ENCODE peak calls at places on chromosomes 7 and 10, in ten cellular contexts. H is Panc1; V is IMR-90; A is AG10803; N is mammary epithelial cell; E is A673; R is naive thymus-derived CD4-positive, alpha-beta T cell; P is GM12865; T is endodermal cell; L is adrenal gland. O is an unnamed sample.

GRCh38 chr10:27884185-27884630 is 114.7 kb downstream of the ODAD2 start:
- DNase-seq in A (no peak), N (no peak), P (no peak), H (no peak), L (no peak), V (no peak), T (no peak), E (peak), R (no peak), O (no peak)

GRCh38 chr7:99139031-99139430 is 4.9 kb downstream of the SMURF1 start:
- DNase-seq in P (no peak), L (no peak), A (peak), H (no peak), E (no peak), R (no peak), T (no peak), N (peak), V (peak), O (no peak)

GRCh38 chr10:63430091-63430998 is 35.4 kb downstream of the JMJD1C start:
- DNase-seq in R (no peak), V (peak), T (peak), H (no peak), N (peak), A (peak), L (peak), E (peak), P (no peak), O (no peak)

GRCh38 chr10:132845780-132846595 is 60.0 kb upstream of the NKX6-2 start:
- DNase-seq in P (no peak), A (no peak), N (no peak), R (no peak), V (no peak), H (no peak), T (peak), E (no peak), L (no peak), O (no peak)

GRCh38 chr7:69919712-69920111 is 321.4 kb downstream of the AUTS2 start:
- DNase-seq in A (no peak), T (no peak), V (no peak), E (no peak), N (no peak), L (no peak), R (no peak), H (no peak), P (no peak), O (no peak)

GRCh38 chr7:154794147-154794780 is 208.7 kb downstream of the PAXIP1 start:
- DNase-seq in N (peak), L (no peak), E (peak), R (no peak), A (no peak), H (no peak), P (peak), V (no peak), T (peak), O (no peak)

GRCh38 chr10:82221750-82222149 is 346.8 kb downstream of the NRG3 start:
- DNase-seq in H (no peak), T (peak), E (no peak), N (peak), V (no peak), R (no peak), A (no peak), L (no peak), P (no peak), O (no peak)

GRCh38 chr7:112898432-112899290 is 108.5 kb upstream of the TMEM168 start:
- DNase-seq in R (peak), N (peak), T (peak), E (peak), V (peak), P (peak), H (peak), L (peak), A (peak), O (peak)

GRCh38 chr7:151080091-151080521 is 503 bp downstream of the FASTK start:
- DNase-seq in P (no peak), V (no peak), H (no peak), L (no peak), E (no peak), N (peak), A (no peak), T (peak), R (no peak), O (no peak)

GRCh38 chr10:88437411-88437810 is 145.7 kb downstream of the RNLS start:
- DNase-seq in P (no peak), L (no peak), H (no peak), V (no peak), A (no peak), E (no peak), R (no peak), T (no peak), N (peak), O (no peak)

GRCh38 chr10:87092861-87093460 is 1.7 kb downstream of the GLUD1 start:
- DNase-seq in T (peak), L (no peak), R (no peak), V (peak), N (peak), H (no peak), E (peak), A (peak), P (peak), O (no peak)

GRCh38 chr10:21202766-21203457 is 305.8 kb upstream of the NEBL start:
- DNase-seq in A (peak), V (no peak), L (no peak), N (no peak), H (no peak), E (no peak), T (no peak), P (no peak), R (no peak), O (no peak)

GRCh38 chr10:33893502-33893901 is 559.0 kb upstream of the NRP1 start:
- DNase-seq in T (no peak), P (no peak), H (no peak), L (no peak), A (no peak), N (no peak), V (no peak), E (no peak), R (no peak), O (no peak)

GRCh38 chr7:64602086-64602485 is 39.2 kb upstream of the ZNF680 start:
- DNase-seq in N (no peak), E (no peak), H (no peak), P (no peak), L (no peak), T (no peak), A (peak), R (no peak), V (peak), O (no peak)

GRCh38 chr10:27072436-27073114 is 27.7 kb downstream of the ANKRD26 start:
- DNase-seq in T (peak), N (no peak), H (no peak), V (no peak), A (no peak), E (peak), R (no peak), L (no peak), P (no peak), O (peak)

GRCh38 chr10:87925570-87925969 is 62.1 kb downstream of the PTEN start:
- DNase-seq in P (no peak), T (no peak), L (no peak), E (peak), V (no peak), R (no peak), N (peak), H (no peak), A (no peak), O (no peak)

GRCh38 chr7:49333180-49333881 is 409.0 kb downstream of the CDC14C start:
- DNase-seq in P (peak), E (no peak), T (no peak), H (no peak), V (no peak), N (no peak), L (no peak), R (no peak), A (no peak), O (no peak)

GRCh38 chr10:103193820-103194529 is 903 bp upstream of the NT5C2 start:
- DNase-seq in R (no peak), T (peak), H (no peak), P (peak), E (no peak), L (peak), V (peak), A (peak), N (no peak), O (no peak)

GRCh38 chr7:28207486-28208158 is 27.0 kb upstream of the JAZF1 start:
- DNase-seq in R (no peak), P (peak), A (no peak), H (no peak), L (no peak), N (peak), T (no peak), E (no peak), V (no peak), O (no peak)

GRCh38 chr7:917255-918117 is 37.0 kb downstream of the ADAP1 start:
- DNase-seq in R (no peak), L (no peak), H (no peak), E (no peak), N (no peak), T (no peak), P (no peak), V (no peak), A (no peak), O (no peak)

GRCh38 chr7:146826338-146826737 is 709.7 kb downstream of the CNTNAP2 start:
- DNase-seq in L (no peak), V (no peak), N (no peak), R (no peak), H (no peak), A (no peak), T (peak), P (no peak), E (no peak), O (no peak)

GRCh38 chr10:88728107-88728763 is 22.2 kb downstream of the LIPK start:
- DNase-seq in V (no peak), P (peak), R (no peak), L (peak), A (no peak), T (peak), H (no peak), E (peak), N (peak), O (peak)

GRCh38 chr7:77537136-77537594 is at the start of gene PTPN12:
- DNase-seq in N (no peak), A (no peak), H (no peak), R (no peak), V (no peak), L (peak), P (no peak), T (no peak), E (no peak), O (no peak)

GRCh38 chr7:41238851-41239331 is 464.0 kb downstream of the INHBA start:
- DNase-seq in A (peak), R (no peak), E (peak), N (peak), P (no peak), L (no peak), V (peak), H (no peak), T (no peak), O (no peak)

GRCh38 chr10:114239117-114239993 is at the start of gene VWA2:
- DNase-seq in H (no peak), V (no peak), A (no peak), L (no peak), T (peak), E (no peak), N (no peak), P (peak), R (no peak), O (peak)
- H3K4me3 ChIP-seq in H (peak), V (no peak), A (no peak), L (no peak), T (peak), E (peak), N (peak), P (peak), R (no peak), O (peak)

GRCh38 chr7:5652829-5653228 is 128.6 kb downstream of the RNF216 start:
- DNase-seq in H (no peak), R (no peak), P (no peak), T (no peak), L (no peak), N (no peak), V (no peak), A (no peak), E (no peak), O (no peak)
- H3K4me3 ChIP-seq in H (no peak), R (no peak), P (no peak), T (no peak), L (no peak), N (no peak), V (no peak), A (no peak), E (no peak), O (no peak)

GRCh38 chr10:45653454-45653853 is 19.1 kb downstream of the ZFAND4 start:
- DNase-seq in H (no peak), R (no peak), T (no peak), N (no peak), V (no peak), P (peak), E (no peak), L (no peak), A (no peak), O (no peak)

GRCh38 chr10:45649296-45649695 is 23.3 kb downstream of the ZFAND4 start:
- DNase-seq in V (no peak), H (no peak), A (no peak), L (no peak), N (no peak), T (no peak), P (no peak), E (no peak), R (no peak), O (no peak)

GRCh38 chr10:45657033-45657926 is 15.3 kb downstream of the ZFAND4 start:
- DNase-seq in R (no peak), N (no peak), L (no peak), H (no peak), E (no peak), A (no peak), P (no peak), V (no peak), T (no peak), O (no peak)

GRCh38 chr10:45655219-45655618 is 17.4 kb downstream of the ZFAND4 start:
- DNase-seq in T (no peak), N (no peak), H (no peak), A (no peak), L (no peak), P (no peak), V (no peak), R (no peak), E (no peak), O (no peak)

GRCh38 chr10:45652511-45652910 is 20.1 kb downstream of the ZFAND4 start:
- DNase-seq in V (no peak), T (no peak), A (no peak), R (no peak), P (no peak), E (no peak), N (no peak), H (no peak), L (no peak), O (no peak)
- H3K4me3 ChIP-seq in V (no peak), T (no peak), A (no peak), R (no peak), P (no peak), E (no peak), N (no peak), H (no peak), L (no peak), O (no peak)

DNA sequence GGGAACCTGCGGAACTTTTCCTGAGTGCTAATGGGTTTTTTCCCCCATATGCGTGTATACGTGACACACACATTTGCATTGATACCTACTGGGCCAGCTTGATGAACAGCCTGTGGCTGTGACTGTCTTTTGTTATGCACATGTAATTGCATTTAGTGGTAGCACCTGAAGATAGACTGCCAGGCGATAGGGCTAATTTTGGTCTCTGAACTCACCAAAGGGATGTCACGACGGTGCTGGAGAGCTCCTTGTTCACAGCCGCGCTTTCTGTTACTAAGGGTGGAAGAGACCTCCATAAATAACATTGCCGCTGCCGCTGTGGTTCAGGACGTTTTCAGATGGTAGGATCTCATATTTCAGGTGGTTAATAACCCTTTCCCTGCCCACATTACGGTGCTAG is 133.2 kb downstream of the CAMK1D start:
- DNase-seq in R (no peak), A (no peak), N (no peak), V (no peak), P (no peak), L (no peak), E (no peak), H (no peak), T (peak), O (no peak)
- H3K4me3 ChIP-seq in R (no peak), A (no peak), N (no peak), V (no peak), P (no peak), L (no peak), E (no peak), H (no peak), T (no peak), O (no peak)

GRCh38 chr10:43402176-43402575 is 6.8 kb downstream of the HNRNPF start:
- DNase-seq in T (no peak), N (no peak), A (no peak), H (no peak), R (no peak), P (no peak), V (no peak), L (no peak), E (no peak), O (no peak)
- H3K4me3 ChIP-seq in T (peak), N (no peak), A (no peak), H (no peak), R (no peak), P (peak), V (no peak), L (no peak), E (no peak), O (no peak)

GRCh38 chr7:4797858-4798705 is 22.7 kb downstream of the AP5Z1 start:
- DNase-seq in L (no peak), P (peak), N (no peak), T (peak), R (peak), V (peak), E (peak), A (peak), H (peak), O (peak)
- H3K4me3 ChIP-seq in L (no peak), P (no peak), N (no peak), T (no peak), R (no peak), V (no peak), E (no peak), A (no peak), H (no peak), O (no peak)

DNA sequence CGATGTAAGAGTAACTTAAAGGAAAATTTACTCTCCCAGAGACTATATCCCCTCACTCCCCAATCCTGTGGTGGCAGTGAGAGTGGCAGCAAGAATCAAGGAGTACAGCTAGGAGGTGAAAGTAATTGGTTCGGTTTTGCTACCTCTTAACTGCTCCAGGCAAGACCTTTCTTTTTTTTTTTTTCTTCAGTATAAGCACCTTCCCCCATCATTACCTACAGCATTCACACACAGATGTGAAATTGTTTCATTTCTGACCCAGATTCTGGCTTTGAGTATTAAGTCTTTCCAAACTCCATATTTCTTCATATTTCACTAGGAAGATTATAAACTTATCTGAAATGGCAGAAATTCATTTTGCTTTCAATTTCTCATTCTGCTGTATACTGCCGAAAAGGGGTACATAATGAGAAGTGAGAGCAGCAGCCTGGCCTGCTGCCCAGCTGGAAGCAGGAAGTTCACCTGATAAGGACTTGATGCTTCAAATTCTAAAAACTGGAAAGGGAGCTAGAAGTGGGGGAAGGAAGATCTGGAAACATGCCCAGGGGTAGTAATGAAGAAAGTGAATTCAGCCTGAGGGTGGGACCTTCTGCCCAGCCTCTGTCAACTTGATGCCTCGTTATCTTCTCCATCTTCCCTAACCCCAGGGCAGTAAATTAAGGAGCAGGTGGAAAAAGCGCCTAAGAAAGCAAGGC is 69.5 kb downstream of the ARMH3 start:
- DNase-seq in H (no peak), A (no peak), N (no peak), L (peak), T (no peak), R (no peak), E (no peak), P (peak), V (no peak), O (no peak)
- H3K4me3 ChIP-seq in H (no peak), A (no peak), N (no peak), L (no peak), T (no peak), R (no peak), E (no peak), P (peak), V (no peak), O (no peak)

GRCh38 chr10:13347235-13348156 is 597 bp downstream of the SEPHS1 start:
- DNase-seq in E (peak), N (peak), P (peak), R (peak), H (no peak), V (peak), A (peak), T (peak), L (peak), O (no peak)
- H3K4me3 ChIP-seq in E (peak), N (peak), P (peak), R (peak), H (peak), V (peak), A (peak), T (peak), L (peak), O (peak)

DNA sequence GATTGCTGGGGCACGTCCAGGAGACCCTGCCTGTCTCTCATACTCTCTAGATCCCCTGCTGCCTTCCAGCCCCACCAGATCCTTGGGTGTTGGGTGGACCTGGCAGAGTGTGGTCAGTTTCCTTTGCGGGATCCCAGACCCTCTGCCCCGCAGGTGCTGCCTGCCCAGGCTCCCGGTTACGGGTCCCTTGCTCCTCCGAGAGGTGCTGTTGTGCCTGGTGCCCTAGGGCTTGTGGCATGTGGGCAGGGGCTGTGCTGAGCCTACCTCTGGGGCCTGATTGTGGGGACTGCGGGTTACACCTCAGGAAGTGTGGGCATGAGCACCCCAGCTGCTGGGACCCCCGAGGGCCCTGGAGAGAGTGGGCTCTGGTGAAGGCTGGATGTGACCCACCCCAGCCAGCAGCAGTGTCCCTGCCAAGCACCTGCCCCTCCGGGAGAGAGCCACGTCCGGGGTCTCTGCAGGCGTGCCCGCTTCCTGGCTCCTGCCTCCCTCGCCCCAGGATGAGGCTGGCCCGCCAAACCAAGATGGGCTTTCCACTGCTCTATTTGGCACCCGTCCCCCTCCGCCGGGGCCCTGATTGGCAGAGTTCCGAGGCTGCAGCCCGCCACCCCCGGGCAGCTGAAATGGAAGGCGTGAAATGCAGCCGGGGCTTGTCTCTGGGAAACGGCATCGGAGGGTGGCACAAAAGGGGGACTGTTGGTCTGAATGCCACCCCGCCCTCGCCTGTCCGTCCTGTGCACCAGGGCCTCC is 17.0 kb downstream of the CLIP2 start:
- DNase-seq in T (peak), V (no peak), E (no peak), L (no peak), P (no peak), H (no peak), R (no peak), A (no peak), N (no peak), O (no peak)
- H3K4me3 ChIP-seq in T (no peak), V (no peak), E (no peak), L (no peak), P (peak), H (no peak), R (no peak), A (no peak), N (no peak), O (no peak)

GRCh38 chr10:71649631-71650030 is 69.9 kb downstream of the C10orf105 start:
- DNase-seq in N (peak), R (no peak), L (no peak), T (no peak), E (no peak), P (peak), V (no peak), H (no peak), A (no peak), O (no peak)
- H3K4me3 ChIP-seq in N (no peak), R (no peak), L (no peak), T (no peak), E (no peak), P (no peak), V (no peak), H (no peak), A (no peak), O (no peak)